ENCODE peak calls at places on chromosomes 16 and 17, in eight cellular contexts. R, X, O, T, K, F, U and Z are unnamed samples. For H3K27me3 and H3K36me3, the result is how much of the 10 kb centered on the place peaks cover.

GRCh38 chr17:59345476-59345875 is 14.0 kb downstream of the YPEL2 start:
- DNase-seq in R (no peak), X (no peak), O (no peak), T (no peak), K (no peak), F (no peak), U (no peak), Z (no peak)

GRCh38 chr17:2867441-2868424 is 71.5 kb downstream of the RAP1GAP2 start:
- DNase-seq in R (peak), X (no peak), O (no peak), T (no peak), K (no peak), F (no peak), U (peak), Z (no peak)

GRCh38 chr16:48611329-48612137 is 1.6 kb upstream of the N4BP1 start:
- DNase-seq in R (no peak), X (peak), O (no peak), T (no peak), K (peak), F (peak), U (no peak), Z (peak)

GRCh38 chr16:85157813-85158701 is 45.8 kb upstream of the CIBAR2 start:
- DNase-seq in R (no peak), X (peak), O (no peak), T (no peak), K (no peak), F (no peak), U (no peak), Z (no peak)

GRCh38 chr17:57143341-57143740 is 58.3 kb downstream of the AKAP1 start:
- DNase-seq in R (no peak), X (no peak), O (no peak), T (no peak), K (no peak), F (no peak), U (no peak), Z (no peak)

GRCh38 chr16:3004781-3005284 is 7.9 kb upstream of the CLDN9 start:
- DNase-seq in R (no peak), X (no peak), O (no peak), T (peak), K (peak), F (no peak), U (no peak), Z (no peak)

GRCh38 chr17:36647598-36647997 is 46.2 kb downstream of the MRM1 start:
- DNase-seq in R (no peak), X (no peak), O (no peak), T (no peak), K (no peak), F (no peak), U (no peak), Z (no peak)

GRCh38 chr17:17419621-17420020 is 57.2 kb upstream of the MED9 start:
- DNase-seq in R (no peak), X (no peak), O (peak), T (no peak), K (no peak), F (no peak), U (no peak), Z (peak)

GRCh38 chr17:36731091-36731490 is 129.7 kb downstream of the MRM1 start:
- DNase-seq in R (no peak), X (no peak), O (no peak), T (no peak), K (peak), F (no peak), U (no peak), Z (no peak)

GRCh38 chr16:30096862-30097563 is 1.0 kb upstream of the YPEL3 start:
- DNase-seq in R (no peak), X (no peak), O (no peak), T (no peak), K (no peak), F (no peak), U (no peak), Z (peak)

GRCh38 chr16:73154063-73154870 is 106.3 kb upstream of the ZFHX3 start:
- DNase-seq in R (no peak), X (no peak), O (peak), T (no peak), K (no peak), F (no peak), U (no peak), Z (peak)

GRCh38 chr17:83029571-83029970 is 49.8 kb upstream of the METRNL start:
- DNase-seq in R (no peak), X (no peak), O (peak), T (no peak), K (no peak), F (no peak), U (no peak), Z (no peak)

GRCh38 chr17:39213852-39214251 is 11.9 kb downstream of the STAC2 start:
- DNase-seq in R (peak), X (no peak), O (no peak), T (peak), K (no peak), F (no peak), U (no peak), Z (no peak)

GRCh38 chr16:65876624-65877023 is 489.9 kb upstream of the CDH5 start:
- DNase-seq in R (peak), X (no peak), O (no peak), T (no peak), K (no peak), F (no peak), U (no peak), Z (no peak)

DNA sequence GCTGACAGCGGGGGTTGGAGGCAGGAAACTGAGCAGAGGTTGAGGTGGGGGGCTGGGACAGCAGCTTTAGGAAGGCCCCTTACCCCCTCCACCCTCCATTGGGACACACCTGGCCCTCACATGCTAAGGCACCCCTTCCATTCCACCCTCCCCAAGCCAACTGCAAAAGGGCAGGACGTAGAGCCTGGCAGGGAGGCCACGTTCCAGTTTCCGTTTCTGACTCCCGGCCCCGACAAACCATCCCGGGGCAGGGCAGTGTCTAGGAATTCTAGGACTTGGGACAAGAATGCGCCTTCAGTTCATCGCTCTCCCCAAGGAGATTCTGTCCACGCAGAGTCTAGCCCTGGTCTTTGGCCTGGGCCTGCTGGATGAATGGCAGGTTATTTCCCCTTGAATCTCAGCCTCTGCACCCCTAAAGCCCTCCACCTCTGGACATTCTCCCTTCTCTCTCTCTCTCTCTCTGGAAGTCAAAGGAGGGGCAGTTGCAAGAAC is 1.7 kb downstream of the FOXJ1 start:
- DNase-seq in R (no peak), X (no peak), O (no peak), T (no peak), K (no peak), F (no peak), U (no peak), Z (no peak)
- H3K27me3 ChIP-seq in R (half or more), X (under half), O (half or more), T (under half), K (under half), F (under half), U (under half), Z (half or more)

DNA sequence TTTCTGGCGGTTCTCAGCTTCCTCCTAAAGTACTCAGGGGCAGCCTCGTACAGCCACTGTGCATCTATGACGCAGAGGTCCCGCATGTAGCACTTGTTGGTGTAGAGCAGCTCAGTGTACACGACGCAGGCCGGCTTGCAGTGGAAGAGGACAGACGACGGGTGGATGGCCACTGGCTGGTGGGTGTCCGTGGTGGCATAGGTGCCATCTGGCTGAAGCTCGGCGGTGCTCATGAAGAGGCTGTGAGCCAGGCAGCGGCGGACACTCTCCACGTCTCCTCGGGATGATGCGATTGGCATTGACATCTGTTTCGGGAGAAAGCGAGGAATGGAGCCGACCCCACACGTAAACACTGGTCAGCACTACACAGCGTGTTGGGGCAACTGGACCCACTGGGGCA is 5.3 kb upstream of the C1QBP start:
- DNase-seq in R (no peak), X (no peak), O (no peak), T (no peak), K (no peak), F (no peak), U (no peak), Z (peak)
- H3K36me3 ChIP-seq in R (under half), X (under half), O (under half), T (under half), K (under half), F (under half), U (under half), Z (half or more)

GRCh38 chr17:41580651-41581365 is 5.9 kb downstream of the KRT14 start:
- DNase-seq in R (no peak), X (no peak), O (no peak), T (no peak), K (no peak), F (no peak), U (no peak), Z (no peak)

GRCh38 chr17:41580244-41580575 is 6.5 kb downstream of the KRT14 start:
- DNase-seq in R (no peak), X (no peak), O (no peak), T (no peak), K (no peak), F (no peak), U (no peak), Z (no peak)

GRCh38 chr17:41585301-41585700 is 1.4 kb downstream of the KRT14 start:
- DNase-seq in R (no peak), X (no peak), O (no peak), T (no peak), K (no peak), F (no peak), U (no peak), Z (no peak)

GRCh38 chr17:41581366-41582060 is 5.2 kb downstream of the KRT14 start:
- DNase-seq in R (no peak), X (no peak), O (no peak), T (no peak), K (no peak), F (no peak), U (no peak), Z (no peak)

DNA sequence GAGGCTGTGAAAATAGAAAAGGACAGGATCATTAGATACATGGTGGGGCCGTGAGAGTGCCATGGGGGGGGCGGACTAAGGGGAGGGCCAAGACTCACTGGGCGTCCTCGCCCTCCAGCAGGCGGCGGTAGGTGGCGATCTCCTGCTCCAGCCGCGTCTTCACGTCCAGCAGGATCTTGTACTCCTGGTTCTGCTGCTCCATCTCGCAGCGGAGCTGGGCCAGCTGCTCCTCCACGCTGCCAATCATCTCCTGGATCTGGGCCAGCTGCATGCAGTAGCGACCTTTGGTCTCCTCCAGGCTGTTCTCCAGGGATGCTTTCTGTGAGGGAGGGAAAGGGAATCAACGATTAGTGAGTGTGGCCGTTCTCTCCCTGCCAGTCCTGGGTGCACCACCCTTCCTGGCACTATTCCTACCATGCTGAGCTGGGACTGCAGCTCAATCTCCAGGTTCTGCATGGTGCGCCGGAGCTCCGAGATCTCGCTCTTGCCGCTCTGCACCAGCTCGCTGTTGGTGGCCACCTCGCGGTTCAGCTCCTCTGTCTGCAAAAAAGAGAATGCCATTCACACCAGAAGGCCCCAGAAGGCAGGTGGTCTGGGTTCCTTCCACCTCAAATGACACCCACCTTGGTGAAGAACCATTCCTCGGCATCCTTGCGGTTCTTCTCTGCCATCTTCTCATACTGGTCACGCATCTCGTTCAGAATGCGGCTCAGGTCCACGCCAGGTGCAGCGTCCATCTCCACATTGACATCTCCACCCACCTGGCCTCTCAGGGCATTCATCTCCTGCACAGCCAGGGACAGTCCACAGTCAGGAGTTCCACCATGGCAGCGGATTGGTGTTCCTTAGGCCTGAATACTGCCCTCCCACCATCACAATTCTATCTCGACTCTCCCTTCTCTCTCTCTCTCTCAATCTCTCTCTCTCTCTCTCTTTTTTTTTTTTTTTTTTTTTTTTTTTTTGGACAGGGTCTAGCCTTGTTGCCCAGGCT is 3.3 kb downstream of the KRT14 start:
- DNase-seq in R (no peak), X (no peak), O (no peak), T (no peak), K (peak), F (no peak), U (no peak), Z (no peak)
- TF ChIP-seq CTCF in R (no peak), X (no peak), O (no peak), T (no peak), K (no peak), F (no peak), U (no peak), Z (no peak)

GRCh38 chr16:56985288-56985961 is 3.9 kb upstream of the NLRC5 start:
- DNase-seq in R (peak), X (no peak), O (peak), T (peak), K (peak), F (peak), U (peak), Z (peak)

GRCh38 chr16:56981729-56982271 is 7.6 kb upstream of the NLRC5 start:
- DNase-seq in R (no peak), X (no peak), O (no peak), T (no peak), K (no peak), F (no peak), U (no peak), Z (no peak)

GRCh38 chr16:56984639-56985038 is 4.7 kb upstream of the NLRC5 start:
- DNase-seq in R (no peak), X (no peak), O (no peak), T (no peak), K (no peak), F (no peak), U (no peak), Z (no peak)

GRCh38 chr16:56982695-56983094 is 6.7 kb upstream of the NLRC5 start:
- DNase-seq in R (no peak), X (no peak), O (no peak), T (no peak), K (no peak), F (no peak), U (no peak), Z (no peak)

GRCh38 chr16:56983211-56983751 is 6.1 kb upstream of the NLRC5 start:
- DNase-seq in R (no peak), X (no peak), O (no peak), T (no peak), K (peak), F (no peak), U (no peak), Z (peak)
- H3K27me3 ChIP-seq in R (under half), X (under half), O (under half), T (under half), K (under half), F (under half), U (under half), Z (under half)

DNA sequence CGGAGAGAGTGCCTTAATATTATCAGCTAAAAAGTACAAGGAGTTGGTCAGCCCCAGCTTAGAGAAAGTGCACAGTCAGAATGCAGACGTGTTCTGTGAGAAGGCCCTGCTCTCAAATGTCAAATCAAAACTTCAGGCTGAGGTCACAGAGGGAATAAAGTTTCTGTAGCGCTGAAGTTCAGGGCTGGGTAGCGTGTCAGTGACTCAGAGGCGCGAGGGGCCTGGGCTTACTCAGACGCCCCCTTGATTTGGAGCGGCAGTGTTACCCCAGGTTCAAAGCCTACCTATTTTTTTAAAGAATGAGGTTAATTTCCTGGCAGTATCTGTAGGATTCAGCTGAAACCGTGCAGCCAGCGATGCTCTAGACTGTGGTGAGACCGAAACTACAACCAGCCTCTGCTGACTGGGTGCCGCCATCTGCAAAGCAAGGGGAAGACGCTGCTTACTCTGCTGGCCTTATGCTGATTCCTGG is 4.8 kb downstream of the CIAO3 start:
- DNase-seq in R (no peak), X (no peak), O (no peak), T (no peak), K (no peak), F (no peak), U (no peak), Z (no peak)
- H3K36me3 ChIP-seq in R (under half), X (under half), O (under half), T (under half), K (under half), F (half or more), U (under half), Z (under half)

GRCh38 chr16:59878999-59879398 is 1144.9 kb upstream of the GOT2 start:
- DNase-seq in R (no peak), X (no peak), O (no peak), T (no peak), K (no peak), F (no peak), U (no peak), Z (no peak)
- TF ChIP-seq CTCF in R (no peak), X (no peak), O (no peak), T (no peak), K (no peak), F (no peak), U (no peak), Z (no peak)

GRCh38 chr17:74527756-74528155 is 3.5 kb downstream of the CD300LB start:
- DNase-seq in R (no peak), X (no peak), O (peak), T (no peak), K (no peak), F (peak), U (no peak), Z (no peak)

GRCh38 chr17:74527081-74527480 is 4.2 kb downstream of the CD300LB start:
- DNase-seq in R (no peak), X (peak), O (no peak), T (no peak), K (peak), F (no peak), U (no peak), Z (no peak)

GRCh38 chr17:74524751-74525725 is 6.2 kb downstream of the CD300LB start:
- DNase-seq in R (no peak), X (peak), O (peak), T (no peak), K (peak), F (peak), U (no peak), Z (no peak)

GRCh38 chr17:74526681-74527080 is 4.6 kb downstream of the CD300LB start:
- DNase-seq in R (no peak), X (no peak), O (no peak), T (no peak), K (no peak), F (no peak), U (no peak), Z (no peak)

DNA sequence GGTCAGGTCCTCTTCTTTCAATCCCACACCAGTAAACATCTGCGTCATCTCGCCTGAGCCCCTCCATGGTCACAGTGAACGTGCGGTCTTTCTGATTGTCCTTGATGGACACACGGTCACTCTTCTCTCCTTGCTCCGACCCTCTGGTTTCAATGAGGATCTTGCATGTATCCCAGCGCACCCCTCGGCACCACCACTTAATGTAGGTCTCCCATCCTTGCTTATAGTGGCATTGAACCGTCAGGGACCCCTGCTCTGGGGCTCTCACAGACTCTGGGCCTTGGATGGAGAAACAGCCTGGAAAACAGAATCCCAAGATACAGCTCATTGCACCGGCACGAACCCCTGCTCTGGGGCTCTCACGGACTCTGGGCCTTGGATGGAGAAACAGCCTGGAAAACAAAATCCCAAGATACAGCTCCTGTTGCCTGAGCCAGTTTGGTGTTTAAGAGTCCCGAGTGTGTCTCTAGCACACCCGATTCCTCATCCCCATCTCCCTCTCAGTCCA is 5.4 kb downstream of the CD300LB start:
- DNase-seq in R (no peak), X (peak), O (no peak), T (no peak), K (peak), F (peak), U (no peak), Z (no peak)
- H3K27me3 ChIP-seq in R (under half), X (under half), O (under half), T (under half), K (under half), F (under half), U (under half), Z (under half)

GRCh38 chr17:63592797-63593196 is 7.9 kb upstream of the TACO1 start:
- DNase-seq in R (no peak), X (no peak), O (no peak), T (no peak), K (no peak), F (no peak), U (no peak), Z (no peak)

GRCh38 chr17:63589646-63590045 is 11.0 kb upstream of the TACO1 start:
- DNase-seq in R (no peak), X (no peak), O (no peak), T (no peak), K (no peak), F (no peak), U (no peak), Z (no peak)

GRCh38 chr17:63588797-63589196 is 11.9 kb upstream of the TACO1 start:
- DNase-seq in R (no peak), X (no peak), O (no peak), T (no peak), K (no peak), F (no peak), U (no peak), Z (no peak)

GRCh38 chr17:63587770-63588169 is 12.9 kb upstream of the TACO1 start:
- DNase-seq in R (peak), X (no peak), O (no peak), T (no peak), K (no peak), F (no peak), U (no peak), Z (no peak)
- H3K36me3 ChIP-seq in R (half or more), X (under half), O (under half), T (under half), K (under half), F (half or more), U (under half), Z (under half)

GRCh38 chr16:81446318-81447275 is 2.0 kb downstream of the CMIP start:
- DNase-seq in R (peak), X (no peak), O (no peak), T (no peak), K (peak), F (no peak), U (no peak), Z (no peak)

GRCh38 chr16:81443688-81444447 is 740 bp upstream of the CMIP start:
- DNase-seq in R (no peak), X (no peak), O (peak), T (no peak), K (peak), F (no peak), U (peak), Z (no peak)

GRCh38 chr16:81444448-81445121 is at the start of gene CMIP:
- DNase-seq in R (peak), X (peak), O (peak), T (peak), K (peak), F (peak), U (peak), Z (peak)

GRCh38 chr16:81445926-81446317 is 1.3 kb downstream of the CMIP start:
- DNase-seq in R (no peak), X (no peak), O (no peak), T (no peak), K (peak), F (no peak), U (no peak), Z (no peak)

GRCh38 chr16:81445143-81445922 is 725 bp downstream of the CMIP start:
- DNase-seq in R (peak), X (peak), O (peak), T (no peak), K (no peak), F (no peak), U (peak), Z (no peak)
- TF ChIP-seq CTCF in R (peak), X (no peak), O (no peak), T (no peak), K (no peak), F (peak), U (no peak), Z (no peak)

GRCh38 chr17:48528153-48528912 is 2.5 kb downstream of the HOXB1 start:
- DNase-seq in R (no peak), X (no peak), O (no peak), T (no peak), K (no peak), F (no peak), U (no peak), Z (no peak)
- H3K27me3 ChIP-seq in R (under half), X (under half), O (under half), T (under half), K (under half), F (under half), U (under half), Z (under half)